ENCODE peak calls at places on chromosomes 1 and 21, in seven cellular contexts. O is SK-N-SH, N is H1, Y is K562, I is HCT116, S is GM12878, E is HepG2. R is an unnamed sample.

GRCh38 chr1:212062832-212063438 is 27.4 kb downstream of the DTL start:
- DNase-seq in N (no peak), E (peak), S (no peak), O (peak), I (peak), Y (peak), R (peak)

GRCh38 chr21:31580866-31581276 is 78.6 kb upstream of the SOD1 start:
- DNase-seq in O (peak), E (peak), I (peak), Y (peak), N (peak), S (peak), R (peak)

GRCh38 chr1:212256404-212256803 is 28.8 kb upstream of the PPP2R5A start:
- DNase-seq in O (no peak), N (no peak), I (no peak), E (no peak), S (no peak), Y (no peak), R (no peak)

GRCh38 chr1:173894189-173894588 is 22.9 kb downstream of the SERPINC1 start:
- DNase-seq in S (no peak), I (no peak), Y (no peak), O (no peak), N (no peak), E (no peak), R (no peak)

GRCh38 chr21:33047231-33047630 is 21.5 kb downstream of the OLIG2 start:
- DNase-seq in I (no peak), Y (no peak), N (no peak), E (no peak), O (no peak), S (no peak), R (no peak)

GRCh38 chr1:199160521-199161318 is 521.9 kb downstream of the PTPRC start:
- DNase-seq in I (no peak), O (no peak), Y (no peak), S (no peak), N (no peak), E (no peak), R (no peak)

GRCh38 chr1:41622859-41623732 is 138.6 kb upstream of the EDN2 start:
- DNase-seq in E (no peak), S (peak), O (no peak), N (peak), I (no peak), Y (no peak), R (no peak)

GRCh38 chr1:176533020-176533419 is 70.0 kb downstream of the PAPPA2 start:
- DNase-seq in O (no peak), S (no peak), E (no peak), Y (no peak), I (no peak), N (no peak), R (no peak)

GRCh38 chr1:14968251-14968812 is 185.2 kb upstream of the TMEM51 start:
- DNase-seq in I (no peak), N (no peak), Y (no peak), S (no peak), O (peak), E (no peak), R (no peak)

GRCh38 chr1:236576004-236576403 is 28.3 kb downstream of the HEATR1 start:
- DNase-seq in I (no peak), S (no peak), E (no peak), O (no peak), Y (no peak), N (no peak), R (no peak)

GRCh38 chr21:32886339-32886738 is 114.8 kb upstream of the PAXBP1 start:
- DNase-seq in I (no peak), O (no peak), E (peak), S (no peak), Y (no peak), N (no peak), R (no peak)

GRCh38 chr1:92778371-92778770 is 6.5 kb downstream of the EVI5 start:
- DNase-seq in N (no peak), Y (no peak), S (no peak), I (no peak), O (no peak), E (no peak), R (no peak)

GRCh38 chr1:86455078-86455477 is 13.6 kb upstream of the CLCA1 start:
- DNase-seq in Y (no peak), N (no peak), O (no peak), S (no peak), I (no peak), E (no peak), R (no peak)

GRCh38 chr1:112990271-112990670 is 34.3 kb upstream of the SLC16A1 start:
- DNase-seq in S (no peak), E (no peak), Y (no peak), O (no peak), I (no peak), N (no peak), R (no peak)

GRCh38 chr1:168320805-168321577 is 40.3 kb downstream of the TBX19 start:
- DNase-seq in I (peak), S (no peak), O (no peak), N (no peak), Y (peak), E (peak), R (no peak)

GRCh38 chr21:35933466-35933865 is 126.9 kb downstream of the SETD4 start:
- DNase-seq in O (no peak), Y (no peak), S (no peak), I (peak), E (no peak), N (no peak), R (no peak)

GRCh38 chr1:228081578-228082259 is 789 bp upstream of the ARF1 start:
- DNase-seq in N (peak), O (peak), S (no peak), I (no peak), Y (peak), E (no peak), R (no peak)

GRCh38 chr1:22078133-22078532 is 25.6 kb downstream of the CDC42 start:
- DNase-seq in I (no peak), E (no peak), N (no peak), O (no peak), S (no peak), Y (no peak), R (no peak)

GRCh38 chr1:25544243-25544764 is 898 bp downstream of the LDLRAP1 start:
- DNase-seq in O (no peak), E (no peak), S (no peak), I (no peak), Y (no peak), N (no peak), R (no peak)

GRCh38 chr1:62452951-62453350 is 16.1 kb downstream of the USP1 start:
- DNase-seq in N (no peak), E (no peak), Y (no peak), S (no peak), O (no peak), I (no peak), R (no peak)

GRCh38 chr1:228530951-228531731 is 44.0 kb downstream of the RNF187 start:
- DNase-seq in N (no peak), Y (no peak), O (no peak), I (no peak), S (no peak), E (no peak), R (no peak)

GRCh38 chr1:205922806-205923205 is 20.4 kb downstream of the SLC26A9 start:
- DNase-seq in Y (no peak), I (no peak), O (no peak), S (no peak), N (no peak), E (no peak), R (no peak)
- TF ChIP-seq JUND in Y (no peak), I (no peak), O (no peak), S (no peak), N (no peak), E (no peak), R (no peak)

GRCh38 chr1:222893255-222893654 is 78.4 kb downstream of the DISP1 start:
- DNase-seq in E (no peak), O (no peak), I (no peak), Y (no peak), N (no peak), S (no peak), R (no peak)
- TF ChIP-seq JUND in E (no peak), O (no peak), I (no peak), Y (no peak), N (no peak), S (no peak), R (no peak)

DNA sequence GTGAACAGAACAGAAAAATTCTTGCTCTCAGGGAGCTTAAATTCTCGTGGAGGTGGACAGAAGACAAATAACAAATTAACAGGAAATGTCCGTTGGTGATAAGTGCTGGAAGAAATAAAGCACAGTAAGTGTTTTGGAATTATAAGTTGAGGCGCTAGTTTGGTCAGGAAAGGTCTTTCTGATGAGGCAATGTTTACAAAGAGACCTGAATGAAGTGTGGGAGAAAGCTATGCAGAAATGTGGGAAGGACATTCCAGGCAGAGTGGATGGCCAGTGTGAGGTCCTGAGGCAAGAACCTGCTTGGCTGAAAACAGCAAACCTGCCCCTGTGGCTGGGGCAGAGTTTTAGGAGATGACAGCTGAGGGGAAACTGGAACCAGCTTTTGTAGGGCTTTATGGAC is 23.3 kb downstream of the NGF start:
- DNase-seq in O (no peak), I (no peak), N (no peak), Y (no peak), E (no peak), S (no peak), R (peak)
- TF ChIP-seq JUND in O (no peak), I (no peak), N (no peak), Y (no peak), E (no peak), S (no peak), R (no peak)

GRCh38 chr1:17922833-17923232 is 167.7 kb downstream of the ACTL8 start:
- DNase-seq in N (peak), I (peak), Y (peak), O (peak), S (no peak), E (peak), R (peak)

GRCh38 chr1:17923684-17924083 is 168.6 kb downstream of the ACTL8 start:
- DNase-seq in E (no peak), O (no peak), S (no peak), I (no peak), N (no peak), Y (no peak), R (no peak)

GRCh38 chr1:17916702-17917101 is 161.6 kb downstream of the ACTL8 start:
- DNase-seq in S (no peak), Y (no peak), O (no peak), I (no peak), E (no peak), N (no peak), R (no peak)

GRCh38 chr1:17920881-17921635 is 165.9 kb downstream of the ACTL8 start:
- DNase-seq in O (no peak), S (no peak), Y (no peak), N (no peak), E (no peak), I (no peak), R (no peak)

GRCh38 chr1:17919525-17920439 is 164.6 kb downstream of the ACTL8 start:
- DNase-seq in S (no peak), O (peak), Y (peak), E (no peak), N (peak), I (peak), R (peak)
- TF ChIP-seq JUND in S (no peak), O (no peak), Y (no peak), E (no peak), N (no peak), I (no peak), R (no peak)

GRCh38 chr1:83769072-83769471 is 229.9 kb downstream of the TTLL7 start:
- DNase-seq in I (no peak), O (no peak), Y (no peak), E (no peak), N (no peak), S (no peak), R (no peak)

GRCh38 chr1:83770322-83770661 is 228.6 kb downstream of the TTLL7 start:
- DNase-seq in S (no peak), O (no peak), I (no peak), Y (no peak), E (no peak), N (no peak), R (no peak)

GRCh38 chr1:83773059-83773458 is 225.9 kb downstream of the TTLL7 start:
- DNase-seq in S (no peak), E (no peak), N (no peak), O (no peak), Y (no peak), I (no peak), R (no peak)

GRCh38 chr1:83766182-83766825 is 232.6 kb downstream of the TTLL7 start:
- DNase-seq in I (no peak), E (no peak), S (no peak), O (no peak), N (no peak), Y (no peak), R (no peak)

GRCh38 chr1:83769594-83770321 is 229.2 kb downstream of the TTLL7 start:
- DNase-seq in I (no peak), Y (no peak), S (no peak), N (no peak), E (no peak), O (no peak), R (no peak)
- TF ChIP-seq JUND in I (no peak), Y (no peak), S (no peak), N (no peak), E (no peak), O (no peak), R (no peak)